ENCODE peak calls at places on chromosome 17, in five cellular contexts. One of them, this sample, is unnamed.

GRCh38 chr17:82876602-82877391 is 37.0 kb upstream of the ZNF750 start:
- DNase-seq in MV-4-11: peak
- DNase-seq in iPS DF 19.7: no peak
- DNase-seq in NCI-H1436: no peak
- DNase-seq in colonic mucosa: peak
- DNase-seq in this sample: peak

GRCh38 chr17:79154446-79154845 is 79.8 kb downstream of the ENGASE start:
- DNase-seq in MV-4-11: no peak
- DNase-seq in iPS DF 19.7: no peak
- DNase-seq in NCI-H1436: no peak
- DNase-seq in colonic mucosa: no peak
- DNase-seq in this sample: no peak

GRCh38 chr17:10668771-10669170 is 11.7 kb upstream of the MYH3 start:
- DNase-seq in MV-4-11: no peak
- DNase-seq in iPS DF 19.7: no peak
- DNase-seq in NCI-H1436: no peak
- DNase-seq in colonic mucosa: no peak
- DNase-seq in this sample: peak

GRCh38 chr17:33115957-33116680 is 124.5 kb downstream of the SPACA3 start:
- DNase-seq in MV-4-11: no peak
- DNase-seq in iPS DF 19.7: no peak
- DNase-seq in NCI-H1436: no peak
- DNase-seq in colonic mucosa: no peak
- DNase-seq in this sample: no peak

GRCh38 chr17:80227156-80227555 is 6.9 kb downstream of the SLC26A11 start:
- DNase-seq in MV-4-11: no peak
- DNase-seq in iPS DF 19.7: no peak
- DNase-seq in NCI-H1436: no peak
- DNase-seq in colonic mucosa: no peak
- DNase-seq in this sample: no peak

GRCh38 chr17:40094874-40095273 is 5.5 kb downstream of the NR1D1 start:
- DNase-seq in MV-4-11: no peak
- DNase-seq in iPS DF 19.7: no peak
- DNase-seq in NCI-H1436: no peak
- DNase-seq in colonic mucosa: no peak
- DNase-seq in this sample: no peak

GRCh38 chr17:35568561-35568960 is 7.9 kb upstream of the SLFN14 start:
- DNase-seq in MV-4-11: peak
- DNase-seq in iPS DF 19.7: no peak
- DNase-seq in NCI-H1436: no peak
- DNase-seq in colonic mucosa: peak
- DNase-seq in this sample: peak

GRCh38 chr17:29126268-29126923 is 53.8 kb downstream of the MYO18A start:
- DNase-seq in MV-4-11: peak
- DNase-seq in iPS DF 19.7: no peak
- DNase-seq in NCI-H1436: no peak
- DNase-seq in colonic mucosa: no peak
- DNase-seq in this sample: no peak

GRCh38 chr17:62754696-62755095 is 53.4 kb downstream of the MARCHF10 start:
- DNase-seq in MV-4-11: no peak
- DNase-seq in iPS DF 19.7: no peak
- DNase-seq in NCI-H1436: no peak
- DNase-seq in colonic mucosa: no peak
- DNase-seq in this sample: no peak

GRCh38 chr17:48747445-48748363 is 19.2 kb upstream of the HOXB13 start:
- DNase-seq in MV-4-11: no peak
- DNase-seq in iPS DF 19.7: no peak
- DNase-seq in NCI-H1436: no peak
- DNase-seq in colonic mucosa: no peak
- DNase-seq in this sample: no peak

GRCh38 chr17:40436631-40437030 is 6.6 kb upstream of the IGFBP4 start:
- DNase-seq in MV-4-11: peak
- DNase-seq in iPS DF 19.7: no peak
- DNase-seq in NCI-H1436: no peak
- DNase-seq in colonic mucosa: no peak
- DNase-seq in this sample: no peak

GRCh38 chr17:81898029-81898866 is 3.8 kb upstream of the NPB start:
- DNase-seq in MV-4-11: no peak
- DNase-seq in iPS DF 19.7: no peak
- DNase-seq in NCI-H1436: no peak
- DNase-seq in colonic mucosa: no peak
- DNase-seq in this sample: peak

GRCh38 chr17:64331946-64332493 is 58.6 kb downstream of the PECAM1 start:
- DNase-seq in MV-4-11: peak
- DNase-seq in iPS DF 19.7: no peak
- DNase-seq in NCI-H1436: no peak
- DNase-seq in colonic mucosa: no peak
- DNase-seq in this sample: no peak

GRCh38 chr17:31274252-31274651 is 22.8 kb downstream of the OMG start:
- DNase-seq in MV-4-11: peak
- DNase-seq in iPS DF 19.7: no peak
- DNase-seq in NCI-H1436: peak
- DNase-seq in colonic mucosa: no peak
- DNase-seq in this sample: no peak

GRCh38 chr17:39551879-39552278 is 55.8 kb downstream of the NEUROD2 start:
- DNase-seq in MV-4-11: no peak
- DNase-seq in iPS DF 19.7: no peak
- DNase-seq in NCI-H1436: no peak
- DNase-seq in colonic mucosa: no peak
- DNase-seq in this sample: no peak

GRCh38 chr17:2023256-2023655 is 1.9 kb downstream of the RTN4RL1 start:
- DNase-seq in MV-4-11: no peak
- DNase-seq in iPS DF 19.7: no peak
- DNase-seq in NCI-H1436: no peak
- DNase-seq in colonic mucosa: no peak
- DNase-seq in this sample: no peak

GRCh38 chr17:39014795-39015545 is 47.8 kb upstream of the FBXO47 start:
- DNase-seq in MV-4-11: peak
- DNase-seq in iPS DF 19.7: no peak
- DNase-seq in NCI-H1436: no peak
- DNase-seq in colonic mucosa: no peak
- DNase-seq in this sample: no peak

GRCh38 chr17:35359396-35359795 is 14.0 kb downstream of the SLFN11 start:
- DNase-seq in MV-4-11: no peak
- DNase-seq in iPS DF 19.7: no peak
- DNase-seq in NCI-H1436: no peak
- DNase-seq in colonic mucosa: no peak
- DNase-seq in this sample: no peak

GRCh38 chr17:78130439-78131101 is at the start of gene TMC8:
- DNase-seq in MV-4-11: peak
- DNase-seq in iPS DF 19.7: no peak
- DNase-seq in NCI-H1436: no peak
- DNase-seq in colonic mucosa: no peak
- DNase-seq in this sample: no peak

GRCh38 chr17:73286863-73287296 is 24.9 kb downstream of the CDC42EP4 start:
- DNase-seq in MV-4-11: no peak
- DNase-seq in iPS DF 19.7: no peak
- DNase-seq in NCI-H1436: no peak
- DNase-seq in colonic mucosa: no peak
- DNase-seq in this sample: no peak

GRCh38 chr17:72719582-72720493 is 372.6 kb downstream of the SLC39A11 start:
- DNase-seq in MV-4-11: peak
- DNase-seq in iPS DF 19.7: no peak
- DNase-seq in NCI-H1436: no peak
- DNase-seq in colonic mucosa: no peak
- DNase-seq in this sample: peak